ENCODE peak calls at places on chromosome 9, in seven cellular contexts. D, O, L, N, R, Q and Z are unnamed samples.

GRCh38 chr9:127187231-127187956 is 65.0 kb upstream of the ANGPTL2 start:
- DNase-seq in D (peak), O (peak), L (peak), N (peak), R (peak), Q (peak), Z (no peak)

GRCh38 chr9:72042928-72043327 is 17.5 kb downstream of the C9orf57 start:
- DNase-seq in D (no peak), O (no peak), L (no peak), N (no peak), R (no peak), Q (no peak), Z (no peak)

GRCh38 chr9:114473447-114473801 is 31.8 kb downstream of the WHRN start:
- DNase-seq in D (no peak), O (no peak), L (no peak), N (no peak), R (no peak), Q (no peak), Z (no peak)

GRCh38 chr9:132412089-132412488 is 2.1 kb downstream of the CFAP77 start:
- DNase-seq in D (peak), O (peak), L (no peak), N (no peak), R (no peak), Q (peak), Z (peak)

GRCh38 chr9:87959916-87960581 is 14.3 kb downstream of the CDK20 start:
- DNase-seq in D (no peak), O (no peak), L (no peak), N (no peak), R (peak), Q (peak), Z (no peak)

GRCh38 chr9:93003552-93004407 is 54.7 kb upstream of the SUSD3 start:
- DNase-seq in D (peak), O (peak), L (peak), N (peak), R (peak), Q (peak), Z (peak)

GRCh38 chr9:20981486-20981885 is 50.0 kb downstream of the HACD4 start:
- DNase-seq in D (peak), O (peak), L (no peak), N (peak), R (peak), Q (peak), Z (no peak)

GRCh38 chr9:128341435-128341849 is 1.1 kb downstream of the SLC27A4 start:
- DNase-seq in D (peak), O (peak), L (peak), N (peak), R (no peak), Q (peak), Z (peak)

GRCh38 chr9:22049411-22049810 is 40.3 kb upstream of the CDKN2B start:
- DNase-seq in D (no peak), O (peak), L (no peak), N (peak), R (no peak), Q (peak), Z (no peak)

GRCh38 chr9:95783426-95783975 is 92.0 kb upstream of the ERCC6L2 start:
- DNase-seq in D (no peak), O (peak), L (no peak), N (no peak), R (no peak), Q (no peak), Z (no peak)

GRCh38 chr9:122397749-122398148 is 26.9 kb downstream of the PTGS1 start:
- DNase-seq in D (no peak), O (no peak), L (no peak), N (no peak), R (no peak), Q (no peak), Z (no peak)

GRCh38 chr9:122398371-122398924 is 27.6 kb downstream of the PTGS1 start:
- DNase-seq in D (no peak), O (no peak), L (no peak), N (no peak), R (no peak), Q (no peak), Z (no peak)

GRCh38 chr9:122402403-122403268 is 31.8 kb downstream of the PTGS1 start:
- DNase-seq in D (peak), O (peak), L (no peak), N (peak), R (peak), Q (peak), Z (peak)

GRCh38 chr9:122406264-122406890 is 35.6 kb downstream of the PTGS1 start:
- DNase-seq in D (peak), O (no peak), L (no peak), N (no peak), R (no peak), Q (no peak), Z (no peak)

DNA sequence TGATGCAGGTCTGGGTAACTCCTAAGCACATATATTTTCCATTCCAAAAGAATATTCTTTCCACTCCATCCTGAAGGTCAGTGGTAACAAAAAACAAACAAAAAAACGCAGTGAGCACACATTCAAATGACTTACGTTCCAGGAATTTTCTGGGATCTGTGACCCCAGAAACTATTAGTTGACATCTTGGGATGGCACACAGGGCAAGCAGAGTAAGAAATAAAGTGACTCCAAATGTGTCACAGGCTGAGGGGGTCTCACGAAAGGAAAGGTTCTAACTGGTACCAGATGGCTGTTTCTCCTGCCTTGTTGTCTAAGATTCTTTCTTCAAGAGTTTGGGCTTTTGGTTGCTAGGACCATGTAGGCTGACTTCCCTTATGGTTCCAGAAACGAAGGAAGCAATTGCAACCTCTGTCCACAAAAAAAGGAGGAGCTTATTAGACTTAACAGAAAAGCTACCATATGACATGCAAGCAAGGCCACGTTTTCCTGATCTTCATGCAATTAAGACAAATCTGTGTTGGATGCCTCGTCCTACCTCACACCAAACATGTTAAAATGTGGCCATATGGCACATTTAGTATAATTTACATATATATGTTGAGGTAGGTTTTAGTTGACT is 32.7 kb downstream of the PTGS1 start:
- DNase-seq in D (no peak), O (peak), L (no peak), N (peak), R (no peak), Q (no peak), Z (no peak)
- TF ChIP-seq CTCF in D (no peak), O (no peak), L (no peak), N (no peak), R (no peak), Q (no peak), Z (no peak)

DNA sequence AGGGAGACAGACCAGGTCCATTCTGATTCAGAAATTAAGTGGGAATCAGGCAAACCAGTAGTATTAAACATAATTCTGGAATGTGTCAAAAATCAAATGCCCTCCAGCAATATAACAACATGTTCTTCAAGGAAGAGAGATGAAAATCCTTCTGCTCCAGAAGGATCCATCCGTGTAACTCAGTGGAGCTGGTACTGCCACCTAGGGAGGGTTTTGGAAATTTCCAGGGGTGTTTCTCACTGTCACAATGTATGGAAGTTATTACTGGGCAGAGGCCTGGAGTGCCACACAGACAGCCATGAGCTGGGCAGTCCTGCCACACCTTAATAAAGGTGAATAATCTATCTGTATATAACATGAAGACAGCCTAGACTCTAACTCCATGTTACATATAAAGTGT is 87.5 kb downstream of the TTLL11 start:
- DNase-seq in D (peak), O (peak), L (no peak), N (peak), R (no peak), Q (peak), Z (no peak)
- TF ChIP-seq CTCF in D (peak), O (peak), L (no peak), N (peak), R (peak), Q (peak), Z (no peak)

DNA sequence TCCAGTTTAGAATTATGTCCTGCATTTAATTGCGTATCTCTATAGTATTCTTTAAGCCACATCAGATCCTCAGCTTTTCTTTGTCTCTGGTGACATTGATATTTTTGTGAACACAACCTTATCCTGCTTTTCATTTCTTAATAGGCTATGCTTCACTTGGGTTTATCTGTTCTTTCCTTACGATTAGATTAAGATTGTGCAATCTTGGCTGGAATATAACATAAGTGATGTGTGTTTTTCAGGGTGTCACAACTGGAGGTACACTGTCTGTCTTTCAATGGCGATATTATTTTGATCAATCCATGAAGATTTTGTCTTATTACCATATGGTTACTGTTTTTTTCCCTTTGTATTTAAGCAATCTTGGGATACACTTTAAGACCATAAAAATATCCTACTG is 23.6 kb downstream of the NAA35 start:
- DNase-seq in D (no peak), O (no peak), L (no peak), N (no peak), R (no peak), Q (no peak), Z (no peak)
- TF ChIP-seq CTCF in D (no peak), O (no peak), L (no peak), N (no peak), R (no peak), Q (no peak), Z (no peak)

DNA sequence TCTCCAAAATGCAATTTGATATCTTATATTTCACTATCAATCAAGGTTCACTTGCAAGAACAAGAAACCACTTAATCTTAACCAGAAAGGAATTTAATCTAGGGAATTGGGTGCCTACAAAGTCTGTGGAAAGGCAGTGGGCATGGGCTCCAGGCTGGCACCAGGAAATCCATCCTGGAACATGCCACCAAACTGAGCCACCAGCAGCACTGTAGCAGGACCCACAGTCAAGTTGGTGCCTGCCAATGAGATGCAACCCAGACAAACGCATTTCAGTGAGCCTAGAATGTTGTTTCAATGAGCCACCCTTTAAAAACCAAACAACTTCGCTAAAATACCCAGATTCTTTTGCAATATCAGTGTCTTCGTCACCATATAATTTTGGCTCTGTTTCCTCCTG is 71.1 kb downstream of the PRKACG start:
- DNase-seq in D (no peak), O (no peak), L (no peak), N (no peak), R (no peak), Q (no peak), Z (no peak)
- TF ChIP-seq CTCF in D (no peak), O (no peak), L (no peak), N (no peak), R (no peak), Q (no peak), Z (no peak)

GRCh38 chr9:133506653-133507038 is 18.1 kb downstream of the MYMK start:
- DNase-seq in D (peak), O (peak), L (no peak), N (peak), R (peak), Q (peak), Z (no peak)
- TF ChIP-seq CTCF in D (no peak), O (peak), L (no peak), N (no peak), R (peak), Q (peak), Z (no peak)

DNA sequence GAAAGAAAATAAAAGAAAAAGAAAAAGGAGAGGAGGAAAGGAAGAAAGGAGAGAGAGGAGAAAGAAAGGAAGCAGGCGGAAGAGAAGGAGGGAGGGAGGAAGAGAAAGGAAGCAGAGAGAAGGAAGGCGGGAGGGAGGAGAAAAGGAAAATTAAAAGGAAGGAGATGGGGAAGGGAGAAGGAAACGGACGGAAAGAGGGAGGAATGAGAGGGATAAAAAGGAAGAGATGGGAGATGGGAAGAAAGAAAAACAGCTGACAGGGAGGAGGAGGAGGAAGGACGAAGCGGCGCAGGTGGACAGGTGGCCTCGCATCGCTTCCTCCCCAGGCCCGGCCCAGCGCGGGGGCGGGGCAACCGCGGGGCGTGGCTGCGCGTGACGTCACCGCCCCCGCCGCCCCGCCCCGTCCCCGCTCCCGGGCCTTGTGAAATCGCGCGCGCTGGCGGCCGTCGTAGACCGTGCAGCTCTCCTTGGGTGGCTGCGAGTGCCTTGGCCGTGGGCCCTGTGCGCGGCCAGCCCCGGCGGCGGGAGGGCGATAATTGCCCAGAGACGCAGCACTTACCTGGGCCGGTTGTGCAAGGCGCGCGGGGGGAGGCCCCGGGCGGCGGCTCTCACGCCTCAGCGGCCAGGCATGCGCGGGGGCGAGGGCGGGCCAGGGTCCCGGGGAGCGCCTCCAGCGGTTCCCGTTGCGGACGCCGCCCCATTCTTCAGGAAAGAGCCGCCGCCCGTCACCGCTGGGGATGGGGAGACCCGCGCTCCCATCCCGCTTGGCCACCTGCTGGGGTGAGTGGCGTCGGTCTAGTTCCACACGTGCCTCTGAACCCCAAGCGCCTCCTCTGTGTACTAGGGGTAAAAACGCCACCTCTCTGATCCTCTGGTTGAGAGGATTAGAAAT is 49.6 kb upstream of the FOXE1 start:
- DNase-seq in D (peak), O (peak), L (peak), N (peak), R (no peak), Q (peak), Z (peak)
- TF ChIP-seq CTCF in D (no peak), O (no peak), L (no peak), N (no peak), R (no peak), Q (no peak), Z (no peak)

GRCh38 chr9:136024696-136025316 is 63.6 kb upstream of the UBAC1 start:
- DNase-seq in D (no peak), O (no peak), L (no peak), N (no peak), R (no peak), Q (no peak), Z (no peak)
- TF ChIP-seq CTCF in D (no peak), O (no peak), L (no peak), N (no peak), R (no peak), Q (no peak), Z (no peak)

DNA sequence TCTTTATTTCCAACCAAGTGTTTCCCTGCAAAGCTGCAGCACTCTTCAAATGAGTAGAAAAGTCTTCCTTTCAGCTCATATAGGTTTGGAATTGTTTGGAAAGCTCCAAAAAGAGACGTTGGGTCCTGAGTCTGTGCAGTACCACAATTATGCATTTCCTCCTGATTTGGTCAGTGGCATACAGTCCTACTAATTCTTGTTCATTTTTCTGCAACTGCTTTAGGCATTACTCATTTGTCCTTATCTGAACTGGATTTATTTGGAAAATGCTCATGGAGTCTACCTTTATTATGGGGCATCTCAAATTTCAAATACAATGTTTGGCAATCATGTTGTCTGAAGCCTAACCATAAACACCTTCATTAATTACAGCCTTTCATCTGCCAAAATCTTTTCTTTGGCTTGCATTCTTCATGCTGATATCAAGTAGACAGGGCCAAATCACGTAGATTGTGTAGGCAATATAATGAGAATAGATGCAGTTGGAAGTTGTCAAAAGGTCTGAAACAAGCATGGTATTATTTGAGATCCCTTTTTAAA is 232.8 kb downstream of the TLE1 start:
- DNase-seq in D (no peak), O (peak), L (no peak), N (peak), R (no peak), Q (peak), Z (no peak)
- TF ChIP-seq CTCF in D (no peak), O (no peak), L (no peak), N (no peak), R (no peak), Q (no peak), Z (no peak)

GRCh38 chr9:69412741-69413150 is 87.7 kb downstream of the ENTREP1 start:
- DNase-seq in D (peak), O (peak), L (peak), N (peak), R (peak), Q (peak), Z (no peak)
- TF ChIP-seq CTCF in D (peak), O (peak), L (peak), N (peak), R (peak), Q (peak), Z (no peak)